ENCODE peak calls at places on chromosomes 7 and 10, in four cellular contexts. One of them, this sample, is unnamed.

GRCh38 chr10:77756319-77757232 is 119.0 kb upstream of the KCNMA1 start:
- DNase-seq in colonic mucosa: peak
- DNase-seq in 8988T: no peak
- DNase-seq in AG10803: peak
- DNase-seq in this sample: peak

GRCh38 chr10:52007091-52007490 is 307.0 kb upstream of the DKK1 start:
- DNase-seq in colonic mucosa: no peak
- DNase-seq in AG10803: no peak
- DNase-seq in 8988T: no peak
- DNase-seq in this sample: no peak

GRCh38 chr10:130403153-130403890 is 267.1 kb downstream of the GLRX3 start:
- DNase-seq in AG10803: no peak
- DNase-seq in 8988T: no peak
- DNase-seq in colonic mucosa: no peak
- DNase-seq in this sample: no peak

GRCh38 chr10:49090696-49091338 is 24.5 kb downstream of the VSTM4 start:
- DNase-seq in colonic mucosa: no peak
- DNase-seq in AG10803: no peak
- DNase-seq in 8988T: no peak
- DNase-seq in this sample: no peak

GRCh38 chr7:151315038-151315655 is 26.5 kb upstream of the NUB1 start:
- DNase-seq in 8988T: no peak
- DNase-seq in AG10803: peak
- DNase-seq in colonic mucosa: peak
- DNase-seq in this sample: peak

GRCh38 chr7:27162548-27162848 is 2.8 kb downstream of the HOXA9 start:
- DNase-seq in AG10803: no peak
- DNase-seq in colonic mucosa: no peak
- DNase-seq in 8988T: no peak
- DNase-seq in this sample: no peak

GRCh38 chr7:131738066-131738465 is 181.6 kb upstream of the PODXL start:
- DNase-seq in 8988T: no peak
- DNase-seq in colonic mucosa: no peak
- DNase-seq in AG10803: no peak
- DNase-seq in this sample: no peak

GRCh38 chr7:105136221-105136620 is 122.2 kb downstream of the KMT2E start:
- DNase-seq in AG10803: peak
- DNase-seq in 8988T: no peak
- DNase-seq in colonic mucosa: no peak
- DNase-seq in this sample: peak

GRCh38 chr7:40447345-40447744 is 312.5 kb downstream of the SUGCT start:
- DNase-seq in 8988T: no peak
- DNase-seq in AG10803: no peak
- DNase-seq in colonic mucosa: no peak
- DNase-seq in this sample: no peak

GRCh38 chr10:3625959-3626751 is 158.9 kb downstream of the KLF6 start:
- DNase-seq in colonic mucosa: no peak
- DNase-seq in AG10803: peak
- DNase-seq in 8988T: no peak
- DNase-seq in this sample: peak

GRCh38 chr7:41891967-41892755 is 189.3 kb upstream of the INHBA start:
- DNase-seq in AG10803: no peak
- DNase-seq in colonic mucosa: no peak
- DNase-seq in 8988T: no peak
- DNase-seq in this sample: no peak

GRCh38 chr10:132107211-132107946 is 41.6 kb downstream of the JAKMIP3 start:
- DNase-seq in colonic mucosa: no peak
- DNase-seq in AG10803: no peak
- DNase-seq in 8988T: no peak
- DNase-seq in this sample: no peak

GRCh38 chr10:113005380-113005779 is 55.3 kb downstream of the TCF7L2 start:
- DNase-seq in colonic mucosa: no peak
- DNase-seq in 8988T: no peak
- DNase-seq in AG10803: no peak
- DNase-seq in this sample: no peak

GRCh38 chr7:123499211-123499968 is 35.0 kb downstream of the IQUB start:
- DNase-seq in 8988T: no peak
- DNase-seq in AG10803: no peak
- DNase-seq in colonic mucosa: no peak
- DNase-seq in this sample: no peak

GRCh38 chr10:98621630-98622029 is 174.9 kb upstream of the HPS1 start:
- DNase-seq in colonic mucosa: no peak
- DNase-seq in AG10803: no peak
- DNase-seq in 8988T: no peak
- DNase-seq in this sample: no peak

GRCh38 chr7:108294595-108294994 is 161.6 kb downstream of the NRCAM start:
- DNase-seq in AG10803: no peak
- DNase-seq in 8988T: no peak
- DNase-seq in colonic mucosa: no peak
- DNase-seq in this sample: no peak

GRCh38 chr7:101035941-101036340 is 16.1 kb downstream of the MUC17 start:
- DNase-seq in AG10803: no peak
- DNase-seq in 8988T: no peak
- DNase-seq in colonic mucosa: no peak
- DNase-seq in this sample: no peak

GRCh38 chr10:79031723-79032122 is 37.0 kb upstream of the ZMIZ1 start:
- DNase-seq in 8988T: no peak
- DNase-seq in AG10803: no peak
- DNase-seq in colonic mucosa: no peak
- DNase-seq in this sample: no peak

GRCh38 chr10:94627511-94627910 is 56.0 kb upstream of the CYP2C18 start:
- DNase-seq in colonic mucosa: no peak
- DNase-seq in 8988T: no peak
- DNase-seq in AG10803: no peak
- DNase-seq in this sample: no peak

GRCh38 chr10:119595715-119596515 is 849 bp downstream of the TIAL1 start:
- DNase-seq in 8988T: no peak
- DNase-seq in AG10803: peak
- DNase-seq in colonic mucosa: peak
- DNase-seq in this sample: peak

GRCh38 chr7:123846217-123846891 is 1.4 kb downstream of the HYAL4 start:
- DNase-seq in AG10803: no peak
- DNase-seq in colonic mucosa: no peak
- DNase-seq in 8988T: no peak
- DNase-seq in this sample: no peak

GRCh38 chr7:132455306-132455705 is 121.0 kb downstream of the PLXNA4 start:
- DNase-seq in AG10803: no peak
- DNase-seq in colonic mucosa: no peak
- DNase-seq in 8988T: no peak
- DNase-seq in this sample: no peak